ENCODE peak calls at places on chromosomes 11 and 22, in eight cellular contexts. M is cardiac fibroblast, L is NCI-H1092 treated with DMSO at 0.1 percent for 48 hours, V is NCI-H1436, H is DMS153, C is dermis blood vessel endothelial cell, B is nucleus accumbens, A is T-helper 1 cell. K is an unnamed sample.

GRCh38 chr11:45675646-45676045 is 10.2 kb upstream of the CHST1 start:
- DNase-seq in M (no peak), L (no peak), V (no peak), H (no peak), C (no peak), B (no peak), A (no peak), K (no peak)

GRCh38 chr11:34860034-34860433 is 56.1 kb downstream of the APIP start:
- DNase-seq in M (no peak), L (peak; percentile 5), V (no peak), H (peak; percentile 6), C (no peak), B (no peak), A (no peak), K (no peak)

GRCh38 chr22:45553333-45554039 is 50.8 kb downstream of the FBLN1 start:
- DNase-seq in M (peak; percentile 89), L (peak; percentile 16), V (peak; percentile 61), H (peak; percentile 82), C (peak; percentile 86), B (peak; percentile 21), A (no peak), K (peak; percentile 65)

GRCh38 chr11:12137938-12138731 is 27.7 kb downstream of the MICAL2 start:
- DNase-seq in M (peak; percentile 99), L (no peak), V (no peak), H (no peak), C (peak; percentile 84), B (no peak), A (no peak), K (no peak)

GRCh38 chr11:73716153-73717056 is 44.5 kb downstream of the RAB6A start:
- DNase-seq in M (peak; percentile 13), L (no peak), V (no peak), H (no peak), C (peak; percentile 15), B (no peak), A (no peak), K (no peak)

GRCh38 chr11:35567737-35568465 is 42.5 kb upstream of the PAMR1 start:
- DNase-seq in M (no peak), L (no peak), V (no peak), H (peak; percentile 65), C (no peak), B (no peak), A (no peak), K (no peak)

GRCh38 chr11:90321018-90321417 is 98.2 kb upstream of the CHORDC1 start:
- DNase-seq in M (no peak), L (no peak), V (no peak), H (no peak), C (no peak), B (no peak), A (no peak), K (no peak)

GRCh38 chr22:24175160-24175808 is 6.0 kb upstream of the SUSD2 start:
- DNase-seq in M (peak; percentile 81), L (peak; percentile 33), V (no peak), H (no peak), C (peak; percentile 90), B (peak; percentile 21), A (peak; percentile 46), K (peak; percentile 44)

GRCh38 chr22:50530280-50530856 is 556 bp upstream of the TYMP start:
- DNase-seq in M (peak; percentile 83), L (no peak), V (no peak), H (no peak), C (no peak), B (no peak), A (no peak), K (no peak)

GRCh38 chr11:44539971-44540370 is 25.5 kb upstream of the CD82 start:
- DNase-seq in M (no peak), L (peak; percentile 83), V (no peak), H (peak; percentile 93), C (no peak), B (no peak), A (no peak), K (no peak)

GRCh38 chr11:69295995-69296889 is 2.3 kb downstream of the MYEOV start:
- DNase-seq in M (peak; percentile 97), L (no peak), V (no peak), H (no peak), C (no peak), B (no peak), A (no peak), K (no peak)

GRCh38 chr22:41401781-41402648 is 20.3 kb downstream of the TEF start:
- DNase-seq in M (peak; percentile 38), L (peak; percentile 62), V (peak; percentile 69), H (peak; percentile 66), C (peak; percentile 36), B (peak; percentile 79), A (no peak), K (peak; percentile 95)

GRCh38 chr11:79697905-79698304 is 257.1 kb upstream of the TENM4 start:
- DNase-seq in M (no peak), L (no peak), V (no peak), H (no peak), C (no peak), B (no peak), A (no peak), K (no peak)

GRCh38 chr11:35812850-35813249 is 131.0 kb upstream of the LDLRAD3 start:
- DNase-seq in M (no peak), L (no peak), V (no peak), H (no peak), C (no peak), B (no peak), A (no peak), K (no peak)

GRCh38 chr11:94030059-94030458 is 8.9 kb downstream of the HEPHL1 start:
- DNase-seq in M (no peak), L (no peak), V (no peak), H (no peak), C (no peak), B (no peak), A (no peak), K (no peak)

GRCh38 chr11:126102436-126102894 is 39.8 kb upstream of the CDON start:
- DNase-seq in M (no peak), L (no peak), V (no peak), H (no peak), C (no peak), B (no peak), A (no peak), K (no peak)

GRCh38 chr22:27408068-27408467 is 393.5 kb downstream of the MN1 start:
- DNase-seq in M (no peak), L (no peak), V (no peak), H (no peak), C (no peak), B (no peak), A (no peak), K (no peak)

K was measured in putamen.